ENCODE peak calls at places on chromosomes 3 and 15, in five cellular contexts. D is LNCaP clone FGC, P is GM13977, G is MM.1S, L is MV-4-11. K is an unnamed sample.

GRCh38 chr15:99105516-99106341 is 849 bp downstream of the SYNM start:
- DNase-seq in D (no peak), P (peak), G (no peak), L (no peak), K (no peak)

GRCh38 chr15:59296181-59296617 is 76.5 kb downstream of the MYO1E start:
- DNase-seq in D (no peak), P (no peak), G (no peak), L (peak), K (no peak)

GRCh38 chr3:177563381-177563780 is 366.1 kb upstream of the TBL1XR1 start:
- DNase-seq in D (no peak), P (no peak), G (no peak), L (no peak), K (no peak)

GRCh38 chr3:4825572-4826236 is 153.5 kb upstream of the BHLHE40 start:
- DNase-seq in D (no peak), P (no peak), G (no peak), L (no peak), K (no peak)

GRCh38 chr3:46906471-46907058 is 29.0 kb downstream of the PTH1R start:
- DNase-seq in D (no peak), P (no peak), G (no peak), L (no peak), K (no peak)

GRCh38 chr3:32973982-32974381 is 22.5 kb downstream of the CCR4 start:
- DNase-seq in D (no peak), P (peak), G (no peak), L (peak), K (no peak)

GRCh38 chr3:182810574-182811268 is 17.4 kb downstream of the ATP11B start:
- DNase-seq in D (no peak), P (no peak), G (no peak), L (no peak), K (no peak)

GRCh38 chr15:78034495-78035191 is 42.9 kb downstream of the TBC1D2B start:
- DNase-seq in D (no peak), P (peak), G (peak), L (peak), K (no peak)

GRCh38 chr15:38251726-38252480 is 733 bp upstream of the SPRED1 start:
- DNase-seq in D (peak), P (peak), G (peak), L (peak), K (peak)

GRCh38 chr3:47469616-47470015 is 6.1 kb downstream of the SCAP start:
- DNase-seq in D (no peak), P (no peak), G (no peak), L (no peak), K (no peak)

GRCh38 chr3:195102609-195103467 is 168.1 kb downstream of the XXYLT1 start:
- DNase-seq in D (peak), P (no peak), G (no peak), L (peak), K (no peak)

GRCh38 chr3:158768881-158769518 is 32.9 kb upstream of the MFSD1 start:
- DNase-seq in D (no peak), P (no peak), G (no peak), L (peak), K (no peak)

GRCh38 chr3:54719914-54720313 is 207.9 kb downstream of the LRTM1 start:
- DNase-seq in D (no peak), P (no peak), G (no peak), L (no peak), K (no peak)

GRCh38 chr15:57398336-57398735 is 22.0 kb downstream of the CGNL1 start:
- DNase-seq in D (no peak), P (no peak), G (no peak), L (no peak), K (no peak)

GRCh38 chr15:26838742-26839460 is 28.0 kb upstream of the GABRA5 start:
- DNase-seq in D (peak), P (no peak), G (no peak), L (no peak), K (no peak)

GRCh38 chr3:69304396-69304795 is 81.5 kb downstream of the FRMD4B start:
- DNase-seq in D (no peak), P (no peak), G (no peak), L (no peak), K (no peak)

GRCh38 chr3:13543251-13543650 is 5.7 kb upstream of the FBLN2 start:
- DNase-seq in D (no peak), P (no peak), G (no peak), L (no peak), K (no peak)

GRCh38 chr15:63923993-63924950 is 90.5 kb upstream of the HERC1 start:
- DNase-seq in D (no peak), P (no peak), G (peak), L (no peak), K (no peak)

GRCh38 chr3:14770591-14770990 is 48.2 kb upstream of the FGD5 start:
- DNase-seq in D (no peak), P (no peak), G (no peak), L (no peak), K (no peak)

GRCh38 chr3:19487386-19487785 is 339.1 kb downstream of the KCNH8 start:
- DNase-seq in D (no peak), P (no peak), G (no peak), L (no peak), K (no peak)

GRCh38 chr3:32041316-32041715 is 59.8 kb downstream of the ZNF860 start:
- DNase-seq in D (no peak), P (no peak), G (no peak), L (no peak), K (no peak)

GRCh38 chr3:31878231-31878838 is 102.7 kb downstream of the OSBPL10 start:
- DNase-seq in D (no peak), P (no peak), G (no peak), L (no peak), K (no peak)

GRCh38 chr3:30319713-30320112 is 286.7 kb upstream of the TGFBR2 start:
- DNase-seq in D (peak), P (no peak), G (peak), L (peak), K (no peak)

GRCh38 chr3:70360985-70361384 is 48.5 kb upstream of the MDFIC2 start:
- DNase-seq in D (no peak), P (peak), G (no peak), L (peak), K (no peak)

GRCh38 chr3:44061268-44061667 is 180.4 kb upstream of the TOPAZ1 start:
- DNase-seq in D (no peak), P (no peak), G (no peak), L (no peak), K (no peak)

GRCh38 chr3:69012836-69013255 is 638 bp downstream of the EOGT start:
- DNase-seq in D (no peak), P (peak), G (peak), L (peak), K (peak)

GRCh38 chr3:42394579-42395288 is 15.7 kb downstream of the LYZL4 start:
- DNase-seq in D (no peak), P (no peak), G (no peak), L (no peak), K (no peak)

GRCh38 chr3:53196575-53197407 is 35.8 kb downstream of the PRKCD start:
- DNase-seq in D (no peak), P (no peak), G (peak), L (peak), K (peak)

GRCh38 chr3:150528359-150528797 is 17.9 kb downstream of the SERP1 start:
- DNase-seq in D (no peak), P (peak), G (peak), L (peak), K (no peak)

K was measured in nucleus accumbens.